ENCODE peak calls at places on chromosomes 5 and 9, in six cellular contexts. Q is body of pancreas; M is CD8-positive, alpha-beta T cell; X is mesendoderm; A is IMR-90; U is transverse colon. B is an unnamed sample.
A peak's percentile ranks its signal among the peaks of the same experiment; 100 is the strongest.

GRCh38 chr5:42993516-42994284 is 46.4 kb downstream of the ANXA2R start:
- DNase-seq in Q (no peak), M (peak; percentile 51), X (no peak), A (peak; percentile 89), U (peak; percentile 33), B (peak; percentile 67)

GRCh38 chr5:34957857-34958690 is 28.7 kb downstream of the DNAJC21 start:
- DNase-seq in Q (no peak), M (no peak), X (peak; percentile 52), A (peak; percentile 36), U (no peak), B (peak; percentile 45)

GRCh38 chr5:13540154-13540815 is 404.2 kb downstream of the DNAH5 start:
- DNase-seq in Q (no peak), M (no peak), X (no peak), A (peak; percentile 18), U (no peak), B (no peak)

GRCh38 chr9:70616401-70617010 is 202.0 kb upstream of the KLF9 start:
- DNase-seq in Q (no peak), M (no peak), X (no peak), A (no peak), U (no peak), B (no peak)

GRCh38 chr5:88230546-88231066 is 38.0 kb downstream of the TMEM161B start:
- DNase-seq in Q (no peak), M (no peak), X (peak; percentile 33), A (no peak), U (no peak), B (no peak)

GRCh38 chr9:122812736-122813135 is 12.8 kb downstream of the OR1K1 start:
- DNase-seq in Q (no peak), M (no peak), X (no peak), A (no peak), U (no peak), B (no peak)

GRCh38 chr5:65620021-65620420 is 4.1 kb downstream of the TRIM23 start:
- DNase-seq in Q (no peak), M (no peak), X (no peak), A (no peak), U (no peak), B (peak; percentile 37)

GRCh38 chr9:26722755-26723154 is 169.8 kb downstream of the CAAP1 start:
- DNase-seq in Q (no peak), M (no peak), X (no peak), A (no peak), U (no peak), B (no peak)

GRCh38 chr5:65087154-65087553 is 318.4 kb downstream of the CWC27 start:
- DNase-seq in Q (no peak), M (no peak), X (no peak), A (no peak), U (no peak), B (no peak)

GRCh38 chr5:77867194-77867691 is 91.1 kb upstream of the TBCA start:
- DNase-seq in Q (no peak), M (no peak), X (no peak), A (peak; percentile 32), U (no peak), B (no peak)

GRCh38 chr5:78339591-78340450 is 20.6 kb upstream of the SCAMP1 start:
- DNase-seq in Q (no peak), M (no peak), X (no peak), A (no peak), U (no peak), B (no peak)

GRCh38 chr5:109089191-109089590 is 320.6 kb downstream of the PJA2 start:
- DNase-seq in Q (no peak), M (no peak), X (no peak), A (peak; percentile 5), U (no peak), B (no peak)

GRCh38 chr5:18732556-18733479 is 1098.6 kb downstream of the TAF11L14 start:
- DNase-seq in Q (no peak), M (no peak), X (no peak), A (no peak), U (no peak), B (no peak)

GRCh38 chr5:72123764-72124163 is 16.5 kb downstream of the MAP1B start:
- DNase-seq in Q (no peak), M (no peak), X (no peak), A (no peak), U (no peak), B (no peak)

GRCh38 chr5:74316064-74316586 is 324.4 kb downstream of the ENC1 start:
- DNase-seq in Q (peak; percentile 33), M (no peak), X (peak; percentile 100), A (peak; percentile 98), U (no peak), B (peak; percentile 99)

GRCh38 chr9:32589083-32589713 is 16.2 kb upstream of the NDUFB6 start:
- DNase-seq in Q (no peak), M (no peak), X (peak; percentile 51), A (peak; percentile 57), U (no peak), B (peak; percentile 69)

GRCh38 chr5:179914032-179914755 is 6.5 kb upstream of the TBC1D9B start:
- DNase-seq in Q (no peak), M (no peak), X (peak; percentile 40), A (peak; percentile 53), U (peak; percentile 39), B (peak; percentile 99)

GRCh38 chr9:131500939-131501541 is 1.7 kb upstream of the POMT1 start:
- DNase-seq in Q (no peak), M (peak; percentile 35), X (peak; percentile 29), A (peak; percentile 81), U (no peak), B (peak; percentile 84)

GRCh38 chr9:126799051-126799450 is 5.8 kb upstream of the ZBTB43 start:
- DNase-seq in Q (no peak), M (no peak), X (no peak), A (no peak), U (no peak), B (peak; percentile 39)

GRCh38 chr5:167451091-167451490 is 840.4 kb upstream of the WWC1 start:
- DNase-seq in Q (no peak), M (no peak), X (no peak), A (no peak), U (no peak), B (no peak)

GRCh38 chr5:128534729-128535128 is 3.3 kb downstream of the FBN2 start:
- DNase-seq in Q (no peak), M (no peak), X (peak; percentile 69), A (peak; percentile 36), U (no peak), B (peak; percentile 80)

GRCh38 chr5:59187772-59188347 is 605.0 kb downstream of the RAB3C start:
- DNase-seq in Q (no peak), M (no peak), X (no peak), A (peak; percentile 72), U (no peak), B (no peak)

GRCh38 chr5:134430001-134430569 is 18.4 kb upstream of the CDKN2AIPNL start:
- DNase-seq in Q (no peak), M (no peak), X (peak; percentile 82), A (no peak), U (no peak), B (no peak)

GRCh38 chr5:129904102-129904666 is at the start of gene CHSY3:
- DNase-seq in Q (peak; percentile 86), M (no peak), X (peak; percentile 89), A (peak; percentile 54), U (peak; percentile 78), B (peak; percentile 86)

GRCh38 chr5:2254404-2254803 is 371.7 kb upstream of the IRX4 start:
- DNase-seq in Q (no peak), M (no peak), X (no peak), A (no peak), U (no peak), B (no peak)

GRCh38 chr5:66828551-66829421 is 232.6 kb downstream of the MAST4 start:
- DNase-seq in Q (peak; percentile 64), M (peak; percentile 37), X (peak; percentile 90), A (peak; percentile 71), U (peak; percentile 65), B (peak; percentile 89)

GRCh38 chr5:66826696-66827095 is 230.5 kb downstream of the MAST4 start:
- DNase-seq in Q (no peak), M (no peak), X (no peak), A (no peak), U (no peak), B (no peak)

GRCh38 chr5:66826263-66826662 is 230.1 kb downstream of the MAST4 start:
- DNase-seq in Q (no peak), M (no peak), X (no peak), A (no peak), U (no peak), B (no peak)

GRCh38 chr5:66829826-66830225 is 233.6 kb downstream of the MAST4 start:
- DNase-seq in Q (no peak), M (no peak), X (peak; percentile 44), A (peak; percentile 8), U (no peak), B (peak; percentile 86)

GRCh38 chr5:66828046-66828550 is 231.9 kb downstream of the MAST4 start:
- DNase-seq in Q (no peak), M (no peak), X (peak; percentile 69), A (no peak), U (no peak), B (no peak)
- H3K4me3 ChIP-seq in Q (no peak overlapping the region), M (peak overlapping the region; percentile 17), X (no peak overlapping the region), A (peak overlapping the region; percentile 49), U (peak overlapping the region; percentile 32), B (peak overlapping the region; percentile 54)

DNA sequence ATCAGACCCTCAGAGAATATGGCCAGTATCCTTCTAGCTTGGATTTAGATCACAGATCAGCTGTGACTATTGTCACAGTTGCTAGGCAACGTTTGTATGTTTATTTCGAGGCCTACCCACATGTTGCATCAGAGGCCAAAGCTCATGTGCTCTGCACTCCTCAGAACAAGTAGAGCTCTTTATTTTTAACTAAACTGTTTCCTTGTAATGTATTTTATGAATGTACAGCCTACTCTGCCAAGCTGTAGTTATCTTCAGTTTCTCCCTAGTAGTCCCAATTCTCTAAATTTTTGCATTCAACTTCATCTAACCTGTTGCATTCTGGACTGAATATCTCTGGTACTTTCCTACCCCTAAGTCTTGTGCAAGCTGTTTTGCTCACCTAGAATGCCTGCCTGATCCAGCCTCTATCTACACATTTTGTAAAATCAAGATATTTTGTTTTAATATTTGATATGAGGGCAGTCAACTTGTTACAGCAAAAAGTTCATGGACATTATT is 52.8 kb downstream of the CAST start:
- DNase-seq in Q (peak; percentile 71), M (peak; percentile 30), X (peak; percentile 95), A (peak; percentile 91), U (peak; percentile 75), B (peak; percentile 78)
- H3K4me3 ChIP-seq in Q (no peak overlapping the region), M (no peak overlapping the region), X (no peak overlapping the region), A (no peak overlapping the region), U (no peak overlapping the region), B (no peak overlapping the region)

DNA sequence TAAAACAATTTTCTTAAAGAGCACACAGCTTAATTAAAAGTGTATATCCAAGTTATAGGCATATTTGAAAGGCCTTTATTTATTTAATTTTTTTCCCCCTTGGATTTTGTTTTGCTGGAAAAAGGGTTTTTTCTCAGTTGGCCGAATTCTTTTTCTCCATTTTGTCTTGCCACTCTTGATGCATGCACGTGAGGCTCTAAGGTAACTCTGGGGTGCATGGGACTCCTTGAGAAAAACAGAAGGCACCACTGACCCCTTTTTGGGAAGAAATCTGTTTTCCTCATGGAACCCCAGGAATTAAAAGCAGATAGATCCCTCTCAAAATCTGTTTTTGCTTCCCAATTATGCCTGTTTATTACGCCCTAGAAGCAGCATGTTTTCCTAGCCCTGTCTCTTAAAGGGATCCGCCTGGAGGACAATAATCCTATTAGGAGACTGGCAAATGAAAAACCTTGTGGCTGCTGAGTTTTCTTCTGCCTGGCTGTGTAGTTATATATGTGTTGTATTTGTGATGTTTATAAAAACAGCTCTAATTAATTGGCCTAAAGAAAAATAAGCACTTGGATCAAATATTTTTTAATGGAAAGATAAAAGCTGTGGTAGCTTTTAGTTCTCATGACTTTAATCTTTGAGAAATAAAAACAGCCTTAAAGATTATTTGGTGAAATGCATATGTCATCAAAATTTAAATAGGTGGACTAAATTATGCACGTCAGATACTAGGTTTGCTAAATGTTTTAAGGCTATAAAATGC is 435.1 kb upstream of the CDH9 start:
- DNase-seq in Q (no peak), M (no peak), X (peak; percentile 73), A (no peak), U (no peak), B (no peak)
- H3K4me3 ChIP-seq in Q (no peak overlapping the region), M (no peak overlapping the region), X (peak overlapping the region; percentile 32), A (peak overlapping the region; percentile 41), U (no peak overlapping the region), B (no peak overlapping the region)

GRCh38 chr5:150905312-150905683 is 518 bp upstream of the ZNF300 start:
- DNase-seq in Q (no peak), M (no peak), X (no peak), A (no peak), U (no peak), B (no peak)
- H3K4me3 ChIP-seq in Q (peak overlapping the region; percentile 15), M (peak overlapping the region; percentile 40), X (peak overlapping the region; percentile 10), A (peak overlapping the region; percentile 81), U (peak overlapping the region; percentile 41), B (peak overlapping the region; percentile 78)

B was measured in epithelial cell of esophagus.